ENCODE peak calls at places on chromosomes 11 and 22, in four cellular contexts. E, P, K and X are unnamed samples. For H3K4me1, the result is how much of the 10 kb centered on the place peaks cover.

GRCh38 chr22:26259510-26259909 is 90.2 kb downstream of the SEZ6L start:
- DNase-seq in E (peak), P (peak), K (no peak), X (peak)

GRCh38 chr11:57668467-57668890 is 565 bp downstream of the ZDHHC5 start:
- DNase-seq in E (no peak), P (no peak), K (no peak), X (no peak)

GRCh38 chr11:63843042-63843441 is 4.1 kb downstream of the MARK2 start:
- DNase-seq in E (no peak), P (no peak), K (no peak), X (peak)

GRCh38 chr11:47991266-47991830 is 11.0 kb downstream of the PTPRJ start:
- DNase-seq in E (peak), P (no peak), K (no peak), X (peak)

GRCh38 chr11:1208361-1209261 is 14.3 kb upstream of the MUC5B start:
- DNase-seq in E (no peak), P (no peak), K (no peak), X (no peak)

GRCh38 chr11:102017029-102017428 is 30.2 kb upstream of the CFAP300 start:
- DNase-seq in E (no peak), P (no peak), K (no peak), X (no peak)

GRCh38 chr11:23078289-23078971 is 218.2 kb upstream of the CCDC179 start:
- DNase-seq in E (no peak), P (no peak), K (no peak), X (no peak)

GRCh38 chr11:108131993-108132392 is 10.6 kb downstream of the ACAT1 start:
- DNase-seq in E (no peak), P (no peak), K (no peak), X (no peak)

GRCh38 chr11:123702137-123702536 is 39.3 kb downstream of the ZNF202 start:
- DNase-seq in E (no peak), P (no peak), K (no peak), X (no peak)

GRCh38 chr22:47835726-47836125 is 1073.3 kb downstream of the TBC1D22A start:
- DNase-seq in E (no peak), P (no peak), K (no peak), X (peak)

GRCh38 chr11:20388096-20389055 is 860 bp downstream of the PRMT3 start:
- DNase-seq in E (no peak), P (no peak), K (no peak), X (no peak)

GRCh38 chr11:71252782-71253730 is 679 bp upstream of the SHANK2 start:
- DNase-seq in E (peak), P (no peak), K (no peak), X (peak)

GRCh38 chr11:33664829-33665228 is 35.8 kb downstream of the C11orf91 start:
- DNase-seq in E (no peak), P (no peak), K (no peak), X (no peak)

GRCh38 chr22:44919691-44920090 is 90.1 kb downstream of the PHF21B start:
- DNase-seq in E (no peak), P (no peak), K (peak), X (no peak)

GRCh38 chr11:20158597-20159257 is 1.5 kb downstream of the DBX1 start:
- DNase-seq in E (peak), P (no peak), K (peak), X (peak)

GRCh38 chr22:40705918-40706682 is 26.8 kb downstream of the MCHR1 start:
- DNase-seq in E (no peak), P (no peak), K (no peak), X (no peak)

GRCh38 chr22:40432625-40433024 is 62.2 kb downstream of the SGSM3 start:
- DNase-seq in E (no peak), P (no peak), K (no peak), X (no peak)

GRCh38 chr11:67287355-67288197 is 1.5 kb upstream of the ANKRD13D start:
- DNase-seq in E (no peak), P (no peak), K (peak), X (no peak)

GRCh38 chr11:8033312-8033715 is 46.2 kb downstream of the EIF3F start:
- DNase-seq in E (peak), P (no peak), K (peak), X (peak)

GRCh38 chr22:17540481-17540880 is 22.8 kb upstream of the SLC25A18 start:
- DNase-seq in E (no peak), P (no peak), K (no peak), X (no peak)

GRCh38 chr22:48899523-48900326 is 927.9 kb downstream of the BRD1 start:
- DNase-seq in E (no peak), P (no peak), K (no peak), X (no peak)

GRCh38 chr11:34866375-34866774 is 49.8 kb downstream of the APIP start:
- DNase-seq in E (no peak), P (no peak), K (no peak), X (peak)

GRCh38 chr11:69671734-69672465 is 3.3 kb downstream of the LTO1 start:
- DNase-seq in E (no peak), P (no peak), K (no peak), X (no peak)

GRCh38 chr11:59773082-59773438 is 17.9 kb downstream of the STX3 start:
- DNase-seq in E (no peak), P (no peak), K (no peak), X (no peak)

GRCh38 chr11:118625976-118626375 is 18.6 kb downstream of the PHLDB1 start:
- DNase-seq in E (peak), P (no peak), K (no peak), X (no peak)

GRCh38 chr11:120184946-120185677 is 25.7 kb upstream of the OAF start:
- DNase-seq in E (no peak), P (no peak), K (peak), X (peak)

GRCh38 chr22:49291169-49291568 is 536.5 kb downstream of the BRD1 start:
- DNase-seq in E (no peak), P (no peak), K (peak), X (no peak)

GRCh38 chr11:7907121-7907520 is 23.9 kb downstream of the OR10A6 start:
- DNase-seq in E (no peak), P (no peak), K (no peak), X (no peak)

GRCh38 chr11:27385245-27385644 is 22.2 kb upstream of the CCDC34 start:
- DNase-seq in E (no peak), P (no peak), K (no peak), X (no peak)

GRCh38 chr22:27372969-27373670 is 428.4 kb downstream of the MN1 start:
- DNase-seq in E (peak), P (peak), K (no peak), X (peak)

GRCh38 chr22:22378446-22379415 is 129.8 kb downstream of the ZNF280B start:
- DNase-seq in E (no peak), P (no peak), K (no peak), X (no peak)

GRCh38 chr11:97544401-97544800 is 1154.6 kb downstream of the JRKL start:
- DNase-seq in E (no peak), P (no peak), K (no peak), X (no peak)

GRCh38 chr11:1194977-1195689 is 27.7 kb upstream of the MUC5B start:
- DNase-seq in E (no peak), P (no peak), K (peak), X (no peak)

GRCh38 chr11:85787809-85788805 is 22.8 kb downstream of the SYTL2 start:
- DNase-seq in E (no peak), P (no peak), K (no peak), X (peak)

GRCh38 chr11:111561801-111562325 is 21.3 kb downstream of the LAYN start:
- DNase-seq in E (no peak), P (no peak), K (no peak), X (no peak)

GRCh38 chr11:44978961-44979331 is 28.3 kb upstream of the TP53I11 start:
- DNase-seq in E (no peak), P (no peak), K (no peak), X (no peak)

GRCh38 chr11:44979536-44980399 is 29.1 kb upstream of the TP53I11 start:
- DNase-seq in E (peak), P (no peak), K (no peak), X (no peak)

GRCh38 chr11:44978279-44978960 is 27.7 kb upstream of the TP53I11 start:
- DNase-seq in E (no peak), P (no peak), K (no peak), X (no peak)

GRCh38 chr11:44976576-44976975 is 25.9 kb upstream of the TP53I11 start:
- DNase-seq in E (no peak), P (no peak), K (no peak), X (no peak)

DNA sequence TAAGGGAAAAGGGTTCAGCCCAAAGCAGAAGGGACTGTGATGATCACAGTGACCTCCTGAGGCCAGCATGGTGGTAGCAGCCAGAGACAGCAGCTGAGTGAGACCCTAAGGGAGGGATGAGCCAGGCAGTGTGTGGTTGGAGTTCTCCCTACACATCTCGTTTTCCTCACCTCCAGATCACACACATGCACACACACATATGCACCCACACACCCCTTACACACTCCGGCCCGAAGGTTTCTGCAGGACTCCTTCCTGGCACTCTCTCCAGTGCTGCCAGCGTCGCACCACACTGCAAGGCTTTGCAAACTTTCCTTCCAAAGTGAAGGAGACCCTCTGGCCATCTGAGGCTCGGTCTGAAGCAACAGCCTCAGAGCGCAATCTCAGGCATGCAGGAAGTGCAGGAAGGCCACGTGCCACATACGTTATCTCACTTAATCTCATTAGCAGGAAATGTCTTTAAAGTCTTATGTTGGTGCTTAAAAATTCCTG is 26.9 kb upstream of the TP53I11 start:
- DNase-seq in E (peak), P (no peak), K (no peak), X (no peak)
- H3K4me1 ChIP-seq in E (half or more), P (under half), K (half or more), X (under half)

DNA sequence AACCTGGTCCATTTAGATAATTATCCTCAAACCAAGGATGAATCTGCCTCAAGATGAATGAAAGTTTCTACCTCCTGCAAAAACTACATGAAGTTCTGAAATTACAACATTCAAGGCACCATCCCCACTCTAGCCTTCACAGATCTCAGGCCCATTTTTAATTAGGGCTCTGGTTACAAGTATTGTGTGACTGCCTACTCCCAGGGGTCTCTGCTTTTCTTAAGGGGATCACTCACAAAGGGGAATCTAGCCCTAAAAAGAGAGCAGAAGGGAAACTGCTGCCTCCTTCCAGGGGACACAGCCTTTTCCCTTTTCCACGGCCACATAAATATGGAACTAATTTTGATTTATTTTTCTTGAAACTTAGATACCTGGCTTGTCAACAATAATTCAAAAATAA is 17.4 kb upstream of the TMEM135 start:
- DNase-seq in E (peak), P (no peak), K (no peak), X (no peak)
- H3K4me1 ChIP-seq in E (under half), P (under half), K (under half), X (under half)

DNA sequence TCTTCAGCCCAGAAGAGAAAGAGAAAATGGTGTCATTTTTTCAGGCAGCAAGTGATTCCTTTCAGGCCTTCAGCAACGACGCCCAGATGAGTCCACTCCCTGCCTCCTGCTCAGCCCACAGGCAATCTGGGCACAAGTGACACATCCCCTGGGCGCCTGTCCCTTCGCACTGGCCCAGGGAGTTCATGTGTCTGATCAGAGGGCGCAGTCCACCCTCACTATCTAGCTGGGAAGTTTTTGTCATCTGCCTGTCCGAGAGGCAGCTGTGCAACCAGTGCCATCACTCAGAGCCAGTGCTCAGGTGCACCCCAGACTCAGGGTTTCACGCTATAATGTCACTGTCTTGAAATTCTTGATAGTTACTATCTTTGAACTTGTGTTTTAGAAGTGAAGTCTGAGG is 1.4 kb upstream of the KCNQ1OT1 start:
- DNase-seq in E (no peak), P (no peak), K (peak), X (no peak)
- H3K4me1 ChIP-seq in E (under half), P (under half), K (under half), X (under half)

DNA sequence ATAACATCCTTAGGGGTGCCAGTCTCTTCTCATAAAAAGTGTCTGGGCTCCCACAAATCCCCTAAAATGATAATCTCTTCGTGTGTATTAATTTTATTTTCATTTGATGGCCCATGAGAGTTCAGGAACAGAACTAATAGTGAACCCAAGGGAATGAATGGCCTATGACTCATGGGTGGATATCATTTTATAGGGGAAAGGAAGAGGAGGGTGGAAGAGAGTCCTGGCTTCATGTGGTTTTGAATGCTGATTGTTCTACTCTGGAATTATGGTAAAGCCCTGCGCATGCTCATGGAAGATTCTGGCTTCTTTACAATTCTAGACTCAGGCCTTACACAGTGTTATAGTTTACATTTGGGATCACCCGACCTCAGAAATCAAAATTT is 35.3 kb downstream of the MAML2 start:
- DNase-seq in E (no peak), P (no peak), K (no peak), X (peak)
- H3K4me1 ChIP-seq in E (under half), P (under half), K (half or more), X (half or more)

GRCh38 chr22:46087816-46088277 is 62.5 kb upstream of the PPARA start:
- DNase-seq in E (peak), P (no peak), K (peak), X (peak)

GRCh38 chr22:46085831-46086576 is 64.3 kb upstream of the PPARA start:
- DNase-seq in E (no peak), P (no peak), K (peak), X (no peak)

GRCh38 chr22:46084943-46085830 is 65.1 kb upstream of the PPARA start:
- DNase-seq in E (no peak), P (no peak), K (peak), X (no peak)

GRCh38 chr22:46087336-46087690 is 63.0 kb upstream of the PPARA start:
- DNase-seq in E (no peak), P (no peak), K (no peak), X (no peak)

GRCh38 chr22:46086577-46087335 is 63.6 kb upstream of the PPARA start:
- DNase-seq in E (no peak), P (no peak), K (peak), X (no peak)
- H3K4me1 ChIP-seq in E (under half), P (under half), K (half or more), X (under half)

DNA sequence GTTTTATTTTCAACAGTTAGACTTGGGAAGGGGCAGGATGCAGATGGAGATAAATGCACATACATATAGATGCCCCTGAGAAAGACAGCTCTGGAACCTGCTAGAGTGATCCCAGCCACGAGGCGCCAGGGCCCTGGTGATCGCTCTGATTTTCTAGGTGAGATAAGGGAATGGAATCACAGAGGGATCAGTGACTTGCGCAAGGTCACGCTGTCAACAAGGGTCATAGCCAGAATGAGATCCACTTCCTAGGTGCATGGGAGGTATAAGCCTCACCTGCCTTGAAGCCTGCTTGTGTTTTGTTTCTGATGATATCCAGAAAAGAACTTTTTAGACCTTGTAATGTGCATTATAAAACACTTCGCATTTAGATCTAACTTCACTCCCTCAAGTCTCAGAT is 47.5 kb downstream of the ZBTB16 start:
- DNase-seq in E (no peak), P (no peak), K (no peak), X (no peak)
- H3K4me1 ChIP-seq in E (half or more), P (under half), K (half or more), X (under half)

GRCh38 chr11:12137005-12137690 is 26.8 kb downstream of the MICAL2 start:
- DNase-seq in E (no peak), P (no peak), K (no peak), X (no peak)

GRCh38 chr11:12140186-12140938 is 30.0 kb downstream of the MICAL2 start:
- DNase-seq in E (no peak), P (no peak), K (no peak), X (no peak)

GRCh38 chr11:12137938-12138731 is 27.7 kb downstream of the MICAL2 start:
- DNase-seq in E (peak), P (no peak), K (no peak), X (no peak)

GRCh38 chr11:12141283-12141682 is 30.9 kb downstream of the MICAL2 start:
- DNase-seq in E (no peak), P (no peak), K (no peak), X (no peak)

GRCh38 chr11:12139144-12139881 is 28.9 kb downstream of the MICAL2 start:
- DNase-seq in E (no peak), P (no peak), K (no peak), X (no peak)
- H3K4me1 ChIP-seq in E (under half), P (under half), K (half or more), X (under half)

DNA sequence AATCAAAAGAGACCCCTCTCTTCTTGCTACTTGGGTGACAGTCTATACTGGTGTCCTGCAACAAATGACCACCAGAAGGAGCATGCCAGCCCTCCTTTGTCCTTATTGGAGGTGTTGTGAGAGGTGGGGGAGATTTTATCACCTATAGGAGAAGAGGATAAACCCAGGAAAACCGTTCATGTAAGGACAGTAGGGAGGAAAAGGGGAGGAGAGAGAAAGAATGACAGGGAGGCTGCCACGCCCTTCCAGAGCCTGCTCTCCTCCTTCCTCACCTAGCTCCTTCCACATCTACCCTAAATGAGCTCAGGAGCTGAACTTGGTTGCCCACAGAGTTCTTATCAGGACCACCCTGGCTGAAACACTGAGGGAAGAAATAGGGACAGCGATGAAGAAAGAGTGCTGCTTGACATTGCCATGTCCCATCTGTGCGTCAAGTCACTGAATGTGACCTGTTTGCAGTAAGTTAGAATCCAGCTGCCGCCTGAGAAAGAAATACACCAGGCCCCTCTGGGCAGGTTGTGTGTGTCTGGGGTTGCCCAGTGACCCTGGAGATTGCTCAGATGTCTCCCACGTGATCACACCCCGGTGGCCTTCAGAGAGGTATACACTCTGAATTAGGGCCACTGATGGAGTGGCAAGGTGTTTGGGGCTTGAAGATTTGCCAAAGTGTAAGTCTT is 40.4 kb upstream of the ETS1 start:
- DNase-seq in E (no peak), P (no peak), K (no peak), X (no peak)
- H3K4me1 ChIP-seq in E (under half), P (under half), K (under half), X (under half)